ENCODE peak calls at places on chromosomes 3 and 15, in nine cellular contexts. O, I, A, S, Q, W, U, L and P are unnamed samples.

GRCh38 chr3:45890405-45890804 is 4.1 kb downstream of the CCR9 start:
- DNase-seq in Q (no peak), A (no peak), O (peak), S (no peak), U (no peak), W (no peak), I (no peak), L (no peak), P (no peak)

GRCh38 chr15:64682255-64682654 is 93.1 kb downstream of the RBPMS2 start:
- DNase-seq in A (no peak), O (no peak), Q (no peak), W (no peak), L (no peak), I (no peak), U (no peak), S (no peak), P (no peak)

GRCh38 chr3:70119892-70120291 is 120.4 kb downstream of the SAMMSON start:
- DNase-seq in Q (no peak), A (no peak), L (no peak), U (no peak), W (no peak), I (no peak), O (no peak), S (no peak), P (no peak)

GRCh38 chr3:54541369-54541768 is 386.5 kb downstream of the LRTM1 start:
- DNase-seq in I (no peak), L (no peak), O (no peak), U (no peak), W (no peak), A (no peak), S (no peak), Q (no peak), P (no peak)

GRCh38 chr3:127263037-127263436 is 24.8 kb downstream of the PRR20G start:
- DNase-seq in O (no peak), S (no peak), U (no peak), A (no peak), L (no peak), Q (no peak), I (no peak), W (no peak), P (no peak)

GRCh38 chr15:37253877-37254276 is 153.5 kb upstream of the MEIS2 start:
- DNase-seq in A (no peak), W (peak), O (no peak), Q (no peak), I (no peak), S (no peak), L (no peak), U (no peak), P (peak)

GRCh38 chr15:74108111-74108510 is 22.3 kb upstream of the ISLR2 start:
- DNase-seq in O (no peak), A (no peak), W (no peak), S (no peak), I (no peak), U (no peak), L (no peak), Q (no peak), P (no peak)

GRCh38 chr3:136988651-136989050 is 30.9 kb downstream of the IL20RB start:
- DNase-seq in U (no peak), L (no peak), A (no peak), Q (no peak), O (no peak), W (no peak), S (no peak), I (no peak), P (no peak)

GRCh38 chr3:66397745-66398144 is 103.1 kb downstream of the LRIG1 start:
- DNase-seq in S (peak), O (no peak), Q (no peak), L (peak), A (no peak), U (no peak), I (peak), W (peak), P (peak)

GRCh38 chr15:99148851-99149276 is 44.0 kb downstream of the SYNM start:
- DNase-seq in O (no peak), I (no peak), U (no peak), S (no peak), Q (no peak), A (no peak), W (no peak), L (no peak), P (no peak)

GRCh38 chr3:127990461-127990860 is 61.8 kb upstream of the SEC61A1 start:
- DNase-seq in A (no peak), I (no peak), Q (no peak), S (no peak), O (no peak), W (no peak), L (no peak), U (no peak), P (no peak)

GRCh38 chr15:67820147-67820991 is 4.9 kb upstream of the SKOR1 start:
- DNase-seq in L (no peak), I (no peak), O (no peak), S (no peak), Q (no peak), W (no peak), U (no peak), A (no peak), P (no peak)

GRCh38 chr3:133939496-133939835 is 43.8 kb upstream of the RAB6B start:
- DNase-seq in W (no peak), O (no peak), Q (no peak), L (no peak), A (no peak), U (no peak), S (no peak), I (no peak), P (no peak)

DNA sequence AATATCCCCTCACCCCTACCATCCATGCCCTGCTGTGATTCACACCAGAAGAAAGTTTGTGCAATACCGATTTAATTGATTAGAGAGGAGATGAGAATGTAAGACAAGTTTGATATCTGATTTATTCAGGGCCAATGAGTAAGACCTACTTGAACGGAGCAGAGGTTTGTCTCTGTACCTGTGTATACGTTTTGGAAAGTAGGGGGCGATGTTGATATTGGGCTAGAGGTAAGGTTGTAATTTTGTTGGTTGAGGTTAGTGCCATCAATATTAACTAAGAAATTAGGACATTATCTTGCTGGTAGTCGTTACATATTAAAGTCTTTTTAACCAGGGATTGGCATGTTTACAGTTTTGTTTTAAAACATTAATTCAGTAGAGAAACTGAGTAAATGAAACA is 20.5 kb downstream of the EAF2 start:
- DNase-seq in A (no peak), W (peak), I (no peak), Q (peak), L (no peak), O (no peak), S (no peak), U (no peak), P (peak)
- TF ChIP-seq CTCF in A (peak), W (peak), I (no peak), Q (peak), L (peak), O (no peak), S (peak), U (peak), P (peak)

DNA sequence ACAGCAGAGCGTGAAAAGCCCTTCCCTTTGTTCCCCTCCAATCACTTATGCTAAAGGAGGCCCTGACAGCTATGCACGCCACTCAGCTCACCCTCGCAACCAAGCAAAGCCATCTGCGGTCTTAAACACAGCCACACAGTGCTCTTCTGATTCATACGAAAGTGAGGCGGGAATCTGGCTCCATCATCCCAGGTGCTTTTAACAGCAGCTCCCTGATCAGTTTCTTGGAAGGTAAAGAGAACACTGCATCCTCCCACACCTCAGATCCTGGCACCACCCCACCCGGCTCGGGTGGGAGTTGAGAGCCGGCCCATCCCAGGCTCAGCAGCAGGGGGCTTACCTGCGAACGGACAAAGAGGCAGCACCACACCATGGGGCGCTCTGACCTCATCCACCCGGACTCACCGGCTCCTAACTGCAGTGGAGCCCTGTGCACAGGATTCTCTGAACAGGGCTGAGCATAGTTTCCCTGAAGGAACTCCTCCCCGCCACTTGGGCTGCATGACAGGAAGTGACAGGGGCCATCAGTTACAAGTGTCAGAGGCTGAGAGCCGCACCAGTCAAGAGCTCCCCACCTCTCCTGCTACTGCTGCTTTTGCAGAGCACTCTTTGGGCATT is 114.3 kb upstream of the ARHGEF3 start:
- DNase-seq in O (peak), S (no peak), I (no peak), A (no peak), L (no peak), Q (no peak), W (no peak), U (no peak), P (no peak)
- H3K4me3 ChIP-seq in O (no peak), S (no peak), I (no peak), A (no peak), L (no peak), Q (no peak), W (no peak), U (no peak), P (no peak)

GRCh38 chr3:23041918-23042696 is 161.0 kb upstream of the UBE2E2 start:
- DNase-seq in Q (peak), W (peak), U (no peak), S (no peak), L (no peak), I (no peak), O (no peak), A (no peak), P (peak)

GRCh38 chr3:23044463-23044862 is 158.7 kb upstream of the UBE2E2 start:
- DNase-seq in L (no peak), S (no peak), O (no peak), U (no peak), W (no peak), A (no peak), I (no peak), Q (no peak), P (no peak)

GRCh38 chr3:23051240-23052140 is 151.6 kb upstream of the UBE2E2 start:
- DNase-seq in W (no peak), A (no peak), Q (no peak), L (no peak), S (no peak), O (no peak), U (no peak), I (no peak), P (no peak)

GRCh38 chr3:23052230-23053019 is 150.7 kb upstream of the UBE2E2 start:
- DNase-seq in Q (peak), O (no peak), L (no peak), A (no peak), S (no peak), U (no peak), W (peak), I (no peak), P (peak)

DNA sequence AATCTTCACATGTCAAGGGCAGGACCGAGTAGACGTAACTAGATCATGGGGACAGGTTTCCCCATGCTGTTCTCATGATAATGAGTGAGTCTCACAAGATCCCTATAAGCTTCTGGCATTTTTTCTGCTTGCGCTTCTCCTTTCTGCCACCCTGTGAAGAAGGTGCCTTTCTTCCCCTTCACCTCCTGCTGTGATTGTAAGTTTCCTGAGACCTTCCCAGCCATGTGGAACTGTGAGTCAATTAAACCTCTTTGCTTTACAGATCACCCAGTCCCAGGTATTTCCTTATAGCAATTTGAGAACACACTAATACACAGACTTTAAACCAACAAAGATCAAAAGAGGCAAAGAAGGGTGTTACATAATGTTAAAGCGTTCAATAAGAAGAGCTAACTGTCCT is 156.6 kb upstream of the UBE2E2 start:
- DNase-seq in S (no peak), Q (no peak), L (no peak), I (no peak), U (no peak), W (no peak), O (no peak), A (no peak), P (no peak)
- TF ChIP-seq CTCF in S (no peak), Q (no peak), L (no peak), I (no peak), U (no peak), W (no peak), O (no peak), A (no peak), P (no peak)

GRCh38 chr3:99638244-99638948 is at the start of gene COL8A1:
- DNase-seq in U (no peak), L (peak), O (peak), A (no peak), Q (peak), W (peak), I (peak), S (peak), P (peak)

GRCh38 chr3:99637381-99638111 is 848 bp upstream of the COL8A1 start:
- DNase-seq in S (peak), Q (peak), O (no peak), L (no peak), A (no peak), I (peak), U (peak), W (peak), P (peak)

GRCh38 chr3:99641480-99641879 is 3.1 kb downstream of the COL8A1 start:
- DNase-seq in L (no peak), Q (no peak), S (no peak), I (peak), U (no peak), A (no peak), O (no peak), W (peak), P (no peak)

GRCh38 chr3:99640214-99640851 is 1.9 kb downstream of the COL8A1 start:
- DNase-seq in W (peak), L (no peak), I (no peak), O (no peak), Q (peak), S (no peak), A (no peak), U (no peak), P (no peak)

DNA sequence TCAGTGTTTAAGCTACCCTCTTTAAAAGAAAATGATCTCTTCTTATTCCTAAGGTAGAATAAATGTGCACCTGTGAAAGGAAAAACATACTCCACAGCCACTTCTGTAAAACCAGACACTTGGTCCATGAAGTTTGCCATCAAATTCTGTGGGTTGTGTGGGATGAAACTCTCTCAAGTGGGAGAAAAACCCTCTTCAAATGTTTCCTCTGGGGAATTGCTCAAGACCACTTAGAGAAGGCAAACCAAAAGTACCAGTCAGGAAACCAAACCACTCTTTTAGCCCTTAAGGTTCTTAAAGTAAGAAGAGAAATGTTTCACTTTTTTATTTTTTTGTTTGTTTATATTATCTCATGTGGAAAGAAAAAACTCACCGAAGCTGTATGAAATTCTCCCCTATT is 1.2 kb downstream of the COL8A1 start:
- DNase-seq in U (no peak), I (peak), Q (no peak), O (no peak), L (no peak), A (no peak), S (no peak), W (peak), P (peak)
- H3K4me3 ChIP-seq in U (no peak), I (peak), Q (peak), O (no peak), L (peak), A (peak), S (peak), W (peak), P (peak)

DNA sequence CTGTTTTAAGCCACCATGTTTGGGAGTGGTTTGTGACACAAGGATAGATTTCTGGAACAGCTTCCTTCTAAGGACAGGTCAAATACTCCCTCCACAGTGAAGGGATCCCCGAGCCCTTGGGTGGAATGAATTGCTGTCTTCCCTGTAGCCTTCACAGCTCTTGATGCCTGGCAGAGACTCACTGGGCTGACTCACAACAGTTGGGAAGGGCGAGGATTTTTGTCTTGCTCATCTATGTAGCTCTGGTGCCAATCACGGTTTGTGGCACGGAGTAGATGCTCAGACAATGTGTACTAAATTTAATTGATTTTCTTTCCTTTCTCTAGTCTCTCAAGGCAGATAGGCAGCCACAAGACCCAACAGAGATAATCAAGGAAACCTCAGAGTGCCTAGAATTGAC is 27.0 kb downstream of the CRYGS start:
- DNase-seq in I (no peak), A (no peak), O (no peak), L (no peak), U (no peak), S (no peak), W (no peak), Q (no peak), P (no peak)
- TF ChIP-seq CTCF in I (no peak), A (no peak), O (no peak), L (no peak), U (no peak), S (no peak), W (no peak), Q (no peak), P (no peak)

GRCh38 chr3:76051145-76051544 is 265.8 kb upstream of the ZNF717 start:
- DNase-seq in A (no peak), Q (no peak), S (no peak), U (no peak), O (no peak), L (no peak), W (peak), I (peak), P (no peak)

DNA sequence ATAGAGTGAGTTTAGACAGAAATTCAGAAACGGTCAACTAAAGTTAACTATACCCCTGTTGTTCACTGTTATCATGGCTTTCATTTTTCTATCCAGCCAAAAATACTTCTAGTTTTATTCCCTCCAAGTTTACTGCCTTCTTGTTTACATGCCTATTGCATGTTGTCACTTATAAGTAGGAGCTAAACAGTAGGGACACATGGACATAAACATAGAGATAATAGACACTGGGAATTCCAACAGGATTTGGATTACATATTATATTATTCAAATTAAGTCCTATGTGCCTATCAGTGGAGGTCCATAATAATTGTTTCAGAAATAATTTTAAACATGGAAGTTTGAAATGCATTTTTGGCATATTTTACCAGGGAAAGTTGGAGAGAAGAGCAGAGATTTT is 269.1 kb upstream of the ZNF717 start:
- DNase-seq in L (no peak), A (no peak), S (no peak), U (no peak), O (no peak), I (no peak), Q (no peak), W (no peak), P (no peak)
- H3K4me3 ChIP-seq in L (no peak), A (no peak), S (no peak), U (no peak), O (no peak), I (no peak), Q (no peak), W (no peak), P (no peak)

DNA sequence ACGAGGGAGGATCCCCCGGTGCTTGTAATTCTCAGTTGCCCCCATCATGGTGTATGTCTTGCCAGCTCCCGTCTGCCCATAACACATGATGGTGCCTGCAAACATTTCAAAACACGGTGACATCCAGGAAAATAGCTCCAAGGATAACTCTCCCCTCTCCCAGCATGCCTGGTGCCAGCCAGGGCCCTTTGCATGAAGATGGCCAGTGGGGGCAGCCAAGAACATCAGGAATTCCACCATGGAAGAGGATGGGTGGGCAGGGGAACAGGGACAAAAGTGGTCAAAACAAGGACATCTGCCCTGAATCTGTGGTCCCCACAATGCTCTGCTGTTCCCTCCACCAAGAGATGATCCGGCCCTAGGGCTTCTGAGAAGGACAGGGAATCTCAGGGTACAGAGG is 9.0 kb downstream of the KIF9 start:
- DNase-seq in A (no peak), O (no peak), S (no peak), U (no peak), L (no peak), Q (no peak), I (no peak), W (no peak), P (no peak)
- TF ChIP-seq CTCF in A (no peak), O (no peak), S (peak), U (no peak), L (no peak), Q (peak), I (no peak), W (peak), P (no peak)